ENCODE peak calls at places on chromosomes 13 and 19, in eight cellular contexts. W is AG04450; P is mesendoderm; Q is retina; S is CD8-positive, alpha-beta T cell; U is ecto neural progenitor cell; T is thoracic aorta; V is tibial nerve. O is an unnamed sample.

GRCh38 chr13:49373699-49374098 is 70.2 kb downstream of the CAB39L start:
- DNase-seq in W (no peak), P (no peak), Q (no peak), S (no peak), U (no peak), T (no peak), V (no peak), O (peak; percentile 15)

GRCh38 chr13:71242191-71242590 is 624.8 kb downstream of the DACH1 start:
- DNase-seq in W (no peak), P (no peak), Q (peak; percentile 15), S (no peak), U (peak; percentile 58), T (no peak), V (no peak), O (peak; percentile 16)

GRCh38 chr19:42831221-42832019 is 48.1 kb downstream of the PSG1 start:
- DNase-seq in W (no peak), P (no peak), Q (no peak), S (no peak), U (no peak), T (no peak), V (no peak), O (no peak)

GRCh38 chr19:11355160-11356073 is at the start of gene PLPPR2:
- DNase-seq in W (peak; percentile 46), P (peak; percentile 96), Q (peak; percentile 81), S (peak; percentile 82), U (peak; percentile 91), T (peak; percentile 90), V (peak; percentile 97), O (peak; percentile 95)

GRCh38 chr19:35484637-35485036 is 5.6 kb downstream of the KRTDAP start:
- DNase-seq in W (no peak), P (peak; percentile 51), Q (no peak), S (no peak), U (no peak), T (no peak), V (no peak), O (no peak)

GRCh38 chr19:46603195-46603637 is 2.1 kb downstream of the CALM3 start:
- DNase-seq in W (no peak), P (peak; percentile 38), Q (no peak), S (no peak), U (no peak), T (no peak), V (no peak), O (peak; percentile 49)

GRCh38 chr19:40705362-40705651 is 11.4 kb downstream of the COQ8B start:
- DNase-seq in W (no peak), P (no peak), Q (no peak), S (no peak), U (no peak), T (no peak), V (peak; percentile 81), O (no peak)

GRCh38 chr19:44540736-44541135 is 11.3 kb upstream of the CEACAM20 start:
- DNase-seq in W (no peak), P (no peak), Q (no peak), S (no peak), U (no peak), T (no peak), V (no peak), O (no peak)

GRCh38 chr13:93535256-93535655 is 308.6 kb downstream of the GPC6 start:
- DNase-seq in W (no peak), P (no peak), Q (no peak), S (no peak), U (no peak), T (no peak), V (no peak), O (no peak)

GRCh38 chr19:32349724-32350475 is 4.5 kb downstream of the ZNF507 start:
- DNase-seq in W (no peak), P (no peak), Q (no peak), S (no peak), U (no peak), T (no peak), V (no peak), O (no peak)

GRCh38 chr19:35613574-35613973 is 1.0 kb downstream of the HAUS5 start:
- DNase-seq in W (no peak), P (no peak), Q (no peak), S (no peak), U (no peak), T (no peak), V (no peak), O (no peak)

GRCh38 chr13:25084101-25084500 is 11.8 kb upstream of the PABPC3 start:
- DNase-seq in W (no peak), P (no peak), Q (no peak), S (no peak), U (no peak), T (no peak), V (no peak), O (no peak)

GRCh38 chr19:1000095-1000494 is at the start of gene GRIN3B:
- DNase-seq in W (no peak), P (peak; percentile 69), Q (peak; percentile 54), S (peak; percentile 75), U (peak; percentile 90), T (no peak), V (no peak), O (peak; percentile 86)

GRCh38 chr13:93522486-93522885 is 295.9 kb downstream of the GPC6 start:
- DNase-seq in W (no peak), P (peak; percentile 86), Q (no peak), S (no peak), U (no peak), T (no peak), V (no peak), O (no peak)

GRCh38 chr19:38417544-38418506 is 8.2 kb downstream of the RASGRP4 start:
- DNase-seq in W (no peak), P (peak; percentile 86), Q (peak; percentile 64), S (peak; percentile 48), U (peak; percentile 87), T (no peak), V (peak; percentile 11), O (peak; percentile 77)

GRCh38 chr19:36089847-36090246 is 21.1 kb upstream of the OVOL3 start:
- DNase-seq in W (no peak), P (no peak), Q (no peak), S (no peak), U (no peak), T (no peak), V (no peak), O (no peak)

GRCh38 chr13:20401958-20402856 is 123.5 kb downstream of the CRYL1 start:
- DNase-seq in W (no peak), P (peak; percentile 85), Q (no peak), S (no peak), U (peak; percentile 41), T (no peak), V (no peak), O (peak; percentile 37)

GRCh38 chr13:100513987-100514670 is 74.5 kb downstream of the GGACT start:
- DNase-seq in W (no peak), P (no peak), Q (no peak), S (no peak), U (no peak), T (no peak), V (no peak), O (no peak)

GRCh38 chr19:6693056-6693471 is 23.1 kb upstream of the TNFSF14 start:
- DNase-seq in W (no peak), P (no peak), Q (no peak), S (no peak), U (no peak), T (no peak), V (no peak), O (no peak)

GRCh38 chr13:75482070-75482819 is at the start of gene TBC1D4:
- DNase-seq in W (peak; percentile 67), P (peak; percentile 98), Q (peak; percentile 95), S (peak; percentile 47), U (peak; percentile 91), T (peak; percentile 40), V (peak; percentile 69), O (peak; percentile 98)

GRCh38 chr13:44853641-44854040 is 135.6 kb downstream of the NUFIP1 start:
- DNase-seq in W (no peak), P (no peak), Q (no peak), S (no peak), U (no peak), T (no peak), V (no peak), O (peak; percentile 41)

GRCh38 chr13:40813662-40814454 is 24.4 kb downstream of the SLC25A15 start:
- DNase-seq in W (no peak), P (peak; percentile 50), Q (no peak), S (no peak), U (no peak), T (no peak), V (no peak), O (no peak)

GRCh38 chr13:71587778-71588177 is 279.2 kb downstream of the DACH1 start:
- DNase-seq in W (no peak), P (no peak), Q (no peak), S (no peak), U (no peak), T (no peak), V (no peak), O (no peak)

GRCh38 chr13:112981361-112981905 is 12.4 kb downstream of the MCF2L start:
- DNase-seq in W (no peak), P (no peak), Q (no peak), S (no peak), U (no peak), T (no peak), V (no peak), O (no peak)

GRCh38 chr19:15779756-15780476 is 7.5 kb upstream of the OR10H5 start:
- DNase-seq in W (no peak), P (no peak), Q (peak; percentile 76), S (no peak), U (no peak), T (peak; percentile 21), V (peak; percentile 65), O (peak; percentile 26)

GRCh38 chr13:21240586-21240985 is 64.1 kb downstream of the MRPL57 start:
- DNase-seq in W (no peak), P (peak; percentile 62), Q (no peak), S (no peak), U (no peak), T (no peak), V (no peak), O (no peak)

GRCh38 chr13:112970552-112971287 is 1.7 kb downstream of the MCF2L start:
- DNase-seq in W (no peak), P (no peak), Q (peak; percentile 23), S (no peak), U (no peak), T (no peak), V (no peak), O (peak; percentile 81)